ENCODE peak calls at places on chromosomes 5 and 9, in four cellular contexts. T is HepG2, X is SK-N-SH, H is GM12878. U is an unnamed sample.

GRCh38 chr9:34454571-34455065 is 3.8 kb downstream of the FAM219A start:
- DNase-seq in T (no peak), X (peak), H (no peak), U (no peak)

GRCh38 chr5:127571732-127572131 is 54.3 kb downstream of the PRRC1 start:
- DNase-seq in T (no peak), X (no peak), H (no peak), U (no peak)

GRCh38 chr5:170809551-170809950 is 26.0 kb downstream of the GABRP start:
- DNase-seq in T (no peak), X (peak), H (no peak), U (no peak)

GRCh38 chr5:170633235-170634041 is 129.6 kb downstream of the KCNIP1 start:
- DNase-seq in T (peak), X (peak), H (peak), U (peak)

GRCh38 chr9:125743687-125744428 is 3.3 kb upstream of the PBX3 start:
- DNase-seq in T (no peak), X (no peak), H (no peak), U (no peak)

GRCh38 chr9:128214571-128215490 is 11.7 kb downstream of the DNM1 start:
- DNase-seq in T (no peak), X (peak), H (no peak), U (no peak)

GRCh38 chr9:33687779-33688178 is 107.6 kb upstream of the PRSS3 start:
- DNase-seq in T (no peak), X (no peak), H (no peak), U (no peak)

GRCh38 chr9:95103385-95104087 is 214.0 kb downstream of the FANCC start:
- DNase-seq in T (peak), X (peak), H (no peak), U (no peak)

GRCh38 chr9:128607642-128608350 is 48.9 kb downstream of the DYNC2I2 start:
- DNase-seq in T (no peak), X (no peak), H (no peak), U (no peak)

GRCh38 chr5:34892414-34892813 is 22.9 kb downstream of the RAD1 start:
- DNase-seq in T (no peak), X (no peak), H (no peak), U (no peak)

GRCh38 chr9:135924628-135925338 is 17.4 kb upstream of the CAMSAP1 start:
- DNase-seq in T (peak), X (no peak), H (no peak), U (no peak)

GRCh38 chr5:1418238-1418920 is 26.9 kb downstream of the SLC6A3 start:
- DNase-seq in T (no peak), X (no peak), H (no peak), U (no peak)

GRCh38 chr5:62315376-62316049 is 9.5 kb downstream of the KIF2A start:
- DNase-seq in T (no peak), X (no peak), H (no peak), U (no peak)

GRCh38 chr5:121969660-121970295 is 8.0 kb downstream of the SRFBP1 start:
- DNase-seq in T (no peak), X (no peak), H (no peak), U (no peak)

GRCh38 chr5:157269165-157269671 is 3.3 kb downstream of the CYFIP2 start:
- DNase-seq in T (no peak), X (no peak), H (no peak), U (no peak)

GRCh38 chr5:139882961-139883539 is 87.4 kb downstream of the PSD2 start:
- DNase-seq in T (no peak), X (peak), H (no peak), U (no peak)

GRCh38 chr9:3746296-3747275 is 220.8 kb upstream of the RFX3 start:
- DNase-seq in T (no peak), X (no peak), H (no peak), U (no peak)

GRCh38 chr9:9003184-9003583 is 1203.6 kb upstream of the DMAC1 start:
- DNase-seq in T (peak), X (peak), H (no peak), U (no peak)

GRCh38 chr9:68844623-68845612 is 139.9 kb downstream of the PIP5K1B start:
- DNase-seq in T (peak), X (peak), H (no peak), U (peak)

GRCh38 chr9:87256973-87257372 is 240.7 kb upstream of the DAPK1 start:
- DNase-seq in T (no peak), X (no peak), H (no peak), U (no peak)

GRCh38 chr9:93186151-93186715 is 2.3 kb downstream of the WNK2 start:
- DNase-seq in T (no peak), X (peak), H (no peak), U (no peak)

GRCh38 chr5:179599100-179599499 is 24.4 kb downstream of the HNRNPH1 start:
- DNase-seq in T (no peak), X (no peak), H (no peak), U (no peak)

GRCh38 chr5:79120221-79120620 is 8.6 kb downstream of the BHMT start:
- DNase-seq in T (no peak), X (no peak), H (no peak), U (no peak)

GRCh38 chr5:141560141-141560540 is 58.7 kb downstream of the DIAPH1 start:
- DNase-seq in T (no peak), X (no peak), H (no peak), U (no peak)

GRCh38 chr5:114430532-114430931 is 68.7 kb downstream of the KCNN2 start:
- DNase-seq in T (no peak), X (no peak), H (no peak), U (no peak)

GRCh38 chr5:171223927-171224326 is 85.1 kb upstream of the TLX3 start:
- DNase-seq in T (no peak), X (no peak), H (no peak), U (no peak)

GRCh38 chr5:13325765-13326164 is 618.7 kb downstream of the DNAH5 start:
- DNase-seq in T (no peak), X (no peak), H (no peak), U (no peak)

GRCh38 chr5:56561-57290 is 35.2 kb upstream of the PLEKHG4B start:
- DNase-seq in T (no peak), X (no peak), H (no peak), U (no peak)

GRCh38 chr9:97573482-97574073 is 59.6 kb downstream of the TSTD2 start:
- DNase-seq in T (peak), X (no peak), H (no peak), U (no peak)

GRCh38 chr5:10124287-10124686 is 125.4 kb downstream of the ATPSCKMT start:
- DNase-seq in T (no peak), X (no peak), H (no peak), U (no peak)

GRCh38 chr5:10120934-10121333 is 128.8 kb downstream of the ATPSCKMT start:
- DNase-seq in T (no peak), X (no peak), H (no peak), U (no peak)

GRCh38 chr5:10130881-10131280 is 118.8 kb downstream of the ATPSCKMT start:
- DNase-seq in T (no peak), X (no peak), H (no peak), U (no peak)

GRCh38 chr5:10123254-10123989 is 126.3 kb downstream of the ATPSCKMT start:
- DNase-seq in T (no peak), X (no peak), H (no peak), U (no peak)

DNA sequence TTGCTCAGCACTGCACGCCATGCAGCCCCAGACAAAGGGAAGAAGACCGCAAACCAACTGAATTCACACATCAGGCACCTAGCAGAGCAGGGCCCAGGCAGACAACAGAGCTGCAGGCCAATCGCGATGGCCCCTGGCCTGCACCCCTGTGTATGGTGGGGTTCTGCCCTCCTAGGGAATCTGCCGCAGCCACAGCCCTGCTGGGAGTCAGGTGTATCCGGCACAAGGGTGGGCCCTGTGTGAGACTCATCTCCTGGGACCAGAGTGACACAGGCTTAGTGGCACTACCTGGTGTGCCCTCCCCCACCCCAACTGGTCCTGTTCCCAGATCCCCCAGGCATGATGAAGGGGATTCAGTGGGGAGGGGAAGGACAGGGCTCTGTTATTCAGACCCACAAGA is 122.8 kb downstream of the ATPSCKMT start:
- DNase-seq in T (no peak), X (no peak), H (no peak), U (no peak)
- H3K4me3 ChIP-seq in T (no peak), X (no peak), H (no peak), U (no peak)

DNA sequence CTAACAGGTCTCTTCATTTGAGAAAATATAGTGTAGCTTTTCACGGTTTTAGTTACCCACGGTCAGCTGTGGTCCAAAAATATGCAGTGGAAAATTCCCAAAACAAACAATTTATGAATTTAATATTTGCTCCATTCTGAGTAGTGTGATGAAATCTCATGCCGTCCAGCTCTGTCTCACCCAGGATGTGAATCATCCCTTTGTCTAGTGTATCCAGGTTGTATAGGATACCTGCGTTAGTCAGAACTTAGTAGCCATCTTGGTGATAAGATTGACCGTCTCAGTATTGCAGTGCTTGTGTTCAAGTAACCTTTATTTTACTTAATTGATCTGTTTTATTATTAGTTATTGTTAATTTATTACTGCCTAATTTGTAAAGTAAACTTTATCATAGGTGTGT is 41.1 kb downstream of the NDUFS4 start:
- DNase-seq in T (peak), X (no peak), H (no peak), U (peak)
- TF ChIP-seq POLR2AphosphoS5 in T (no peak), X (no peak), H (no peak), U (no peak)

DNA sequence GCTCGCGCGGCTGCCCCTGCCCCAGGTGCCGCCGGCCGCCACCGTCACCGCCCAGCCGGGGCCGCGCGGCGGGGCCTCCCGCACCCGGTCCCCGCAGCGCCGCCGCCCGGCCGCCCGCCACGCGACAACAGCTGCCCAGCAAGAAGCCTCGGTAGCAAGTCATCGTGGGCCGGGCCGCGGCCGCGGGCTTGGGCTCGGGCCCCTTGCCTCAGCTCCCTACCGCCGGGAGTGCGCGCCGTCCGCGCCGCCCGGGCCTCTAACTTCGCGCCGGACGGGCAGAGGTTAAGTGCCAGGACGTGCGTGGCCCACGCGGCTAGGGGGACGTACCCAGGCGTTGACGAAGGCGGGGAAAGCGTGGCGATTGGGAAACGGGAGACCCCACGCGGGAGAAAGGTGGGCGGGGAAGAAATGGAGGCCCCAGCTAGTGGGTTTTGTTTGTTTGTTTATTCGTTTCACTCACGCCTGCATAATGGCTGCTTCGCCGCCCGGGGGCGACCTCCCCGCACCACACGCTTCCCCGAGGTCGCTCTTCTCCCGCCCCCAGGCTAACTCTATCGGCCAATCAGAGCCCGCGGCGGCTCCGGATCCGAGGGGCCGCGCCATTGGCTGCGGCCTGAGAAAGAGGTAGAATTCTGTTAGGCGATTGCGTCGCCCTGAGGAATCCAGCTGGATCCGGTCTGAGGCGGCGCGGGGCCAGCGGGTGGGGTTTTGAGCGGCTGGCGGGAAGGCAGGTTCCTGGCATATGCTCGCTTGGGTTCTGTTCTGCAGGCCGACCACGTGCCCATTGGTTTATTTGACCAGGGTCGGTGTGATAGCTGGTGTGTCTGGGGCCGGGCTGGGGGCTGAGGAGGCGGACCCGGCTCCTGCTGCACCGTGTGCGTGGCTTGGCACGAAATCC is at the start of gene NADK2:
- DNase-seq in T (peak), X (peak), H (peak), U (peak)
- TF ChIP-seq REST in T (no peak), X (peak), H (no peak), U (no peak)

GRCh38 chr5:116452774-116453368 is 121.8 kb downstream of the SEMA6A start:
- DNase-seq in T (peak), X (no peak), H (no peak), U (no peak)

GRCh38 chr5:116455061-116455460 is 119.6 kb downstream of the SEMA6A start:
- DNase-seq in T (no peak), X (peak), H (no peak), U (no peak)

GRCh38 chr5:116454417-116454927 is 120.2 kb downstream of the SEMA6A start:
- DNase-seq in T (no peak), X (peak), H (peak), U (no peak)

GRCh38 chr5:116451905-116452450 is 122.6 kb downstream of the SEMA6A start:
- DNase-seq in T (no peak), X (no peak), H (no peak), U (no peak)

DNA sequence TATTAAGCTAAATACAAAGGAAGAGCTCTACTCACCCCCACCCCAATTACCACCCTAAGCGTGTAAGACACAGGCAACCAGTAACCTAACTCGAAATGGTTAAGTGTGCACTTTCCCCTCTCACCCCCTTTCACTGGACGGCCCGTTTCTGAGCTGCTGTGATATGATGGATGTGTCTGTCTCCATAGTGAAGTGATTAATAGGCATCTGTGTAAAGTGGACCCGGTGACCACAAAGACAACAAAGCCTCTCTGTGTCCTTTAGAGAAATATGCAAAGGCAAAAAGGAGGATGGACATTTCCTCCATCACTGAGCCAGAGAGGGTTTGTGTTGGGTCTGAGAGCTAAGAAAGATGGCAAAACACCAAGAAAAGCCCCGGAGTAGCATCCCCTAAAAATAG is 120.7 kb downstream of the SEMA6A start:
- DNase-seq in T (peak), X (peak), H (no peak), U (no peak)
- H3K4me3 ChIP-seq in T (no peak), X (peak), H (no peak), U (no peak)

GRCh38 chr9:130330202-130330601 is 64.6 kb downstream of the HMCN2 start:
- DNase-seq in T (no peak), X (no peak), H (no peak), U (no peak)

GRCh38 chr9:130329061-130329460 is 63.5 kb downstream of the HMCN2 start:
- DNase-seq in T (no peak), X (no peak), H (no peak), U (no peak)

GRCh38 chr9:130327070-130327780 is 61.7 kb downstream of the HMCN2 start:
- DNase-seq in T (no peak), X (peak), H (no peak), U (no peak)

GRCh38 chr9:130327781-130328348 is 62.3 kb downstream of the HMCN2 start:
- DNase-seq in T (no peak), X (peak), H (no peak), U (no peak)

GRCh38 chr9:130328349-130328801 is 62.8 kb downstream of the HMCN2 start:
- DNase-seq in T (no peak), X (no peak), H (no peak), U (no peak)
- TF ChIP-seq POLR2AphosphoS5 in T (no peak), X (no peak), H (no peak), U (no peak)

DNA sequence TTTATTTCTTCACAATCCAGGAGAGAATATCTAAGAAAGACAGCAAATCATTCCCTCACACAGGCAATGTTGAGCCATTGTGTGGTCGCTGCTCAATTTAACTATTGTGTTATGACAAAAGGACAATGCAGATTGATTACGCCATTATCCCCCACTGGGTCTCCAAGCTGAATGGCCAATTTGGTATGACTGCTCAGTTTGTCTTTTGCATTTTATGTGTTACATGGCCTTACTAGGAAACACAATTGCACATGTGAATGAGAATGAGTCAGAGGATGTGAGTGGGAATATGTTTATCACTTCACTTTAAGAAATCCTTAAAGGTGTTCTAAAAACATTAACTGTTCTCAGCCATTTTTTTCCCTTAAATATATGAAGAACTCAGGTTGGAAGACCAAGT is 108.3 kb downstream of the FAM174A start:
- DNase-seq in T (no peak), X (no peak), H (no peak), U (no peak)
- TF ChIP-seq REST in T (no peak), X (no peak), H (no peak), U (no peak)

GRCh38 chr9:91654527-91654926 is 230.9 kb upstream of the NFIL3 start:
- DNase-seq in T (no peak), X (no peak), H (no peak), U (no peak)
- H3K4me3 ChIP-seq in T (no peak), X (no peak), H (no peak), U (no peak)

U was measured in Panc1.